ENCODE peak calls at places on chromosomes 2 and 18, in ten cellular contexts. G, U, V, C, N, S, F, E, W and I are unnamed samples.

GRCh38 chr2:138115664-138116063 is 151.4 kb downstream of the HNMT start:
- DNase-seq in C (no peak), F (no peak), V (no peak), W (peak), E (no peak), G (no peak), S (peak), N (no peak), U (no peak), I (no peak)

GRCh38 chr2:166417669-166418068 is 41.9 kb upstream of the SCN9A start:
- DNase-seq in U (no peak), W (peak), G (no peak), C (no peak), E (no peak), N (no peak), F (no peak), S (peak), V (peak), I (peak)

GRCh38 chr2:135667045-135667444 is 74.6 kb upstream of the UBXN4 start:
- DNase-seq in S (no peak), E (no peak), U (no peak), G (no peak), V (no peak), C (no peak), N (no peak), F (no peak), W (no peak), I (no peak)

GRCh38 chr18:44464401-44465185 is 216.1 kb upstream of the SETBP1 start:
- DNase-seq in W (peak), F (no peak), C (no peak), N (no peak), U (no peak), E (no peak), G (no peak), S (peak), V (no peak), I (no peak)

GRCh38 chr2:100182494-100183355 is 40.3 kb upstream of the AFF3 start:
- DNase-seq in C (no peak), W (no peak), F (no peak), N (no peak), G (no peak), V (no peak), S (no peak), U (no peak), E (peak), I (no peak)

GRCh38 chr18:47721876-47722275 is 208.6 kb downstream of the SMAD2 start:
- DNase-seq in F (no peak), W (no peak), G (no peak), C (no peak), S (no peak), U (no peak), V (no peak), N (no peak), E (no peak), I (no peak)

GRCh38 chr2:148658807-148659722 is 14.5 kb downstream of the EPC2 start:
- DNase-seq in G (no peak), E (no peak), N (no peak), F (peak), S (no peak), C (peak), V (peak), W (peak), U (no peak), I (peak)

GRCh38 chr2:196566969-196567666 is 72.4 kb upstream of the CCDC150 start:
- DNase-seq in U (no peak), C (no peak), E (peak), F (no peak), N (no peak), W (no peak), S (no peak), V (no peak), G (no peak), I (no peak)

GRCh38 chr2:188765522-188765921 is 208.7 kb upstream of the COL3A1 start:
- DNase-seq in N (no peak), E (peak), U (no peak), W (peak), S (no peak), F (no peak), V (peak), C (no peak), G (no peak), I (no peak)

GRCh38 chr2:168002021-168002553 is 245.3 kb downstream of the STK39 start:
- DNase-seq in F (no peak), G (no peak), N (no peak), U (no peak), E (no peak), V (no peak), C (no peak), W (peak), S (peak), I (no peak)

GRCh38 chr2:113869253-113869652 is 20.6 kb upstream of the ACTR3 start:
- DNase-seq in S (no peak), F (no peak), E (no peak), N (no peak), V (no peak), U (no peak), C (no peak), G (no peak), W (no peak), I (no peak)